ENCODE peak calls at places on chromosome 3, in four cellular contexts. O is A549; J is adrenal gland; Z is naive thymus-derived CD4-positive, alpha-beta T cell. I is an unnamed sample. For H3K4me1, the result is how much of the 10 kb centered on the place peaks cover.

GRCh38 chr3:141146979-141147470 is 84.6 kb upstream of the PXYLP1 start:
- DNase-seq in O (no peak), J (no peak), Z (no peak), I (no peak)

GRCh38 chr3:46112296-46112695 is 85.0 kb upstream of the XCR1 start:
- DNase-seq in O (no peak), J (no peak), Z (no peak), I (no peak)

GRCh38 chr3:185342458-185343169 is 20.3 kb upstream of the MAP3K13 start:
- DNase-seq in O (no peak), J (no peak), Z (no peak), I (no peak)

GRCh38 chr3:11641683-11642407 is 1.9 kb downstream of the VGLL4 start:
- DNase-seq in O (peak), J (no peak), Z (no peak), I (no peak)

GRCh38 chr3:44511238-44511567 is 33.7 kb upstream of the ZNF445 start:
- DNase-seq in O (no peak), J (no peak), Z (no peak), I (no peak)

GRCh38 chr3:52528596-52529375 is 4.9 kb downstream of the NT5DC2 start:
- DNase-seq in O (no peak), J (no peak), Z (no peak), I (peak)

GRCh38 chr3:67578416-67578815 is 76.0 kb downstream of the SUCLG2 start:
- DNase-seq in O (no peak), J (no peak), Z (no peak), I (no peak)

GRCh38 chr3:192553707-192554106 is 173.6 kb downstream of the FGF12 start:
- DNase-seq in O (no peak), J (no peak), Z (no peak), I (no peak)

GRCh38 chr3:128546646-128547045 is 53.6 kb upstream of the GATA2 start:
- DNase-seq in O (no peak), J (no peak), Z (no peak), I (no peak)

GRCh38 chr3:133838296-133838789 is 32.7 kb downstream of the SRPRB start:
- DNase-seq in O (no peak), J (no peak), Z (no peak), I (no peak)

GRCh38 chr3:21938267-21938681 is 187.3 kb upstream of the ZNF385D start:
- DNase-seq in O (no peak), J (no peak), Z (no peak), I (no peak)

GRCh38 chr3:48711727-48712126 is 5.3 kb downstream of the IP6K2 start:
- DNase-seq in O (no peak), J (no peak), Z (no peak), I (no peak)
- H3K4me1 ChIP-seq in O (under half), J (half or more), Z (under half), I (under half)

GRCh38 chr3:32435911-32436815 is 44.5 kb downstream of the CMTM7 start:
- DNase-seq in O (no peak), J (no peak), Z (no peak), I (no peak)
- H3K27ac ChIP-seq in O (no peak), J (no peak), Z (peak), I (no peak)

DNA sequence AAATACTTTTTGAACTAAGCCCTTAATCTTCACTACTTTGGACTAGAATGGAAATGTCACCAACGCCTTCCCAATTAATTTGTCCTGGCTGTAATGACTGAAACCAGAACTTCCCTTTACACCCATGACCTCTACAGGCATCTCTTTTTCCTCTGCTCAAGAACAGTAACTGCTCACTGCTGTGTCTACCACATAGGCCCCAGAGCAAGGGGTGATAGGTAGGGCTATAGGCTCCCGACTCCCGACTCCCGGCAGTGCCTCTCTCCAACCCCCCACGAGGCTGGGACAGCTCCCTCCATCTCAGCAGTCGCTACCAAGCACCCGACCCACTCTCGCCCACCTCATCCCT is 384 bp upstream of the LEKR1 start:
- DNase-seq in O (no peak), J (no peak), Z (no peak), I (no peak)
- H3K4me3 ChIP-seq in O (peak), J (peak), Z (peak), I (peak)

GRCh38 chr3:112126501-112126900 is 6.5 kb downstream of the GCSAM start:
- DNase-seq in O (no peak), J (no peak), Z (no peak), I (no peak)
- H3K4me1 ChIP-seq in O (under half), J (under half), Z (under half), I (under half)

GRCh38 chr3:139227165-139227564 is 116.7 kb upstream of the MRPS22 start:
- DNase-seq in O (no peak), J (peak), Z (no peak), I (peak)
- H3K27ac ChIP-seq in O (no peak), J (peak), Z (no peak), I (no peak)

I was measured in right cardiac atrium.